ENCODE peak calls at places on chromosome 21, in four cellular contexts. B is heart left ventricle, S is left ventricle myocardium inferior, H is Caco-2. U is an unnamed sample.

GRCh38 chr21:40688106-40688850 is 158.7 kb downstream of the DSCAM start:
- DNase-seq in B (no peak), S (no peak), H (no peak), U (no peak)

GRCh38 chr21:24910591-24910990 is 696.7 kb downstream of the MRPL39 start:
- DNase-seq in S (no peak), H (no peak), B (no peak), U (no peak)

GRCh38 chr21:45421071-45421845 is 16.3 kb downstream of the COL18A1 start:
- DNase-seq in B (peak; percentile 34), S (peak; percentile 18), H (no peak), U (no peak)

GRCh38 chr21:26965567-26966359 is 1.1 kb downstream of the ADAMTS5 start:
- DNase-seq in S (peak; percentile 65), B (peak; percentile 57), H (no peak), U (no peak)

GRCh38 chr21:45975017-45975595 is 6.5 kb upstream of the COL6A1 start:
- DNase-seq in H (no peak), S (peak; percentile 77), B (peak; percentile 84), U (no peak)

GRCh38 chr21:29217818-29218252 is 80.9 kb upstream of the BACH1 start:
- DNase-seq in S (no peak), B (no peak), H (no peak), U (no peak)

GRCh38 chr21:17495680-17496079 is 17.2 kb upstream of the CXADR start:
- DNase-seq in B (no peak), H (no peak), S (no peak), U (no peak)

GRCh38 chr21:37917612-37918011 is 1.4 kb upstream of the KCNJ6 start:
- DNase-seq in S (no peak), B (no peak), H (no peak), U (no peak)

GRCh38 chr21:38359090-38359489 is 102.3 kb downstream of the KCNJ15 start:
- DNase-seq in H (no peak), B (no peak), S (no peak), U (no peak)

GRCh38 chr21:21002137-21002536 is 3.9 kb downstream of the NCAM2 start:
- DNase-seq in H (no peak), S (no peak), B (no peak), U (no peak)

GRCh38 chr21:21000576-21001175 is 2.5 kb downstream of the NCAM2 start:
- DNase-seq in S (no peak), H (no peak), B (no peak), U (no peak)

GRCh38 chr21:21007606-21008005 is 9.4 kb downstream of the NCAM2 start:
- DNase-seq in H (no peak), B (no peak), S (no peak), U (no peak)

GRCh38 chr21:21001591-21002100 is 3.4 kb downstream of the NCAM2 start:
- DNase-seq in B (no peak), H (no peak), S (no peak), U (no peak)

GRCh38 chr21:21003701-21004100 is 5.5 kb downstream of the NCAM2 start:
- DNase-seq in S (no peak), B (no peak), H (no peak), U (no peak)
- TF ChIP-seq CTCF in S (peak; percentile 28), B (peak; percentile 14), H (peak; percentile 39), U (no peak)

DNA sequence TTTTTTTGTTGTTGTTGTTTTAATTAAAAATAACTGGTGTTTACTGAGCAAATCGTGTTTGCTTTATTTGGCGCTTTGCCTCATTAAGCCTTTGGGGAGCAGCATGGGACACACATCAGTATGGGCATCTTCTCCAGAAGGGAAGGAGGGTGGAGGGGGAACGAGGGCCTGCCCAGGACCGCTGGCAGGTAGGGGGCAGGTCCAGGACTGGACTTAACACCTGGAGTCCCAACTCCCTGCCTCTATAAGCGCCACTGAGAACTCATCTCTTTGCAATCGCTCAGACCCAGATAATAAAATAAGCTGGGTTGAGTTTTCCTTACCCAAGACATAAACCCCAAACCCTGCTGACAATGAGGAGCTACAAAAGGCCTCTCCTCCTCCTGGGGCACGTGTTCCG is 15.1 kb downstream of the ABCG1 start:
- DNase-seq in S (no peak), H (no peak), B (peak; percentile 13), U (no peak)
- H3K4me3 ChIP-seq in S (peak overlapping the region; percentile 71), H (no peak overlapping the region), B (peak overlapping the region; percentile 54), U (peak overlapping the region; percentile 28)

GRCh38 chr21:42537106-42537742 is 23.6 kb downstream of the SLC37A1 start:
- DNase-seq in H (peak; percentile 34), S (no peak), B (no peak), U (no peak)
- TF ChIP-seq CTCF in H (peak; percentile 56), S (peak; percentile 31), B (no peak), U (peak; percentile 75)

GRCh38 chr21:41769521-41769920 is 2.7 kb upstream of the RIPK4 start:
- DNase-seq in S (no peak), B (no peak), H (no peak), U (no peak)
- H3K4me3 ChIP-seq in S (no peak overlapping the region), B (no peak overlapping the region), H (peak overlapping the region; percentile 36), U (no peak overlapping the region)

GRCh38 chr21:39388811-39389155 is 39.9 kb upstream of the HMGN1 start:
- DNase-seq in H (no peak), B (no peak), S (no peak), U (no peak)
- TF ChIP-seq CTCF in H (no peak), B (no peak), S (no peak), U (no peak)

DNA sequence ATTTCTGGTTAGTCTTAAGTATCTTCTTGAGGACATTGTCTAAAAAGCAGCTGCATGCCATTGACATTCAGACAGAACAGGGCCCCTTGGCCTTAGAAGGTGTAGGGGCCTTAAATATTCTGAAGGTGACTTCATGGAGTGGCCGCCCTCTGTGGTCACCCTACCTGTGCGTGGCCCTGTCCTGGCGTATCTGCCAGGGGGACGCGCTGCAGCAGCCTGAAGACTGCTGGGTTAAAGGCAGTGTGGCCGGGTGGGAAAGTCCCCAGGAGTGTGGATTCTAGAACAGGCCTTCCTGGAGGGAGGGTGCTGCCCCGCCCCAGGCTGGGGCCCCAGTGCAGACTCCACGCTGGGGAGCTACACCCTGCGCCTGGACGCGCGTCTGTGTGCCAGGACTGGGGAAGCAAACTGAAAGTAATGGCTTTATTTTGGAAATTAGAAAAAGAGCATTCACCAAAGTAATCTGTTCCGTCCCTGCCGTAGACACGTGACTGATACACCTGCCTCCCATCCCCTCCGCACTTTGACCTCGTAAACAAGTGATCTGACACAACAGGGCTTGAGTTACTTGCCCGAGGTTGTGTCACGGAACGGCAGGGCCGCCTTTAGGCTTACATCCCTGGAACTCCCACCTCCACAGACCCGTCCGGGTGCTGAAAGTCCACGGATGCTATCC is 1.8 kb downstream of the AGPAT3 start:
- DNase-seq in S (no peak), B (no peak), H (peak; percentile 82), U (no peak)
- H3K4me3 ChIP-seq in S (peak overlapping the region; percentile 90), B (peak overlapping the region; percentile 80), H (peak overlapping the region; percentile 90), U (peak overlapping the region; percentile 80)

U was measured in GM12864.